ENCODE peak calls at places on chromosome 4, in six cellular contexts. D is renal cortical epithelial cell, K is PC-9, V is NCI-H1694 treated with DMSO at 0.1 percent for 48 hours, M is hepatocyte, A is Peyer's patch. C is an unnamed sample.

GRCh38 chr4:16908377-16909021 is 10.1 kb upstream of the LDB2 start:
- DNase-seq in D (no peak), K (no peak), V (no peak), M (no peak), A (no peak), C (no peak)

GRCh38 chr4:74038161-74039064 is at the start of gene CXCL3:
- DNase-seq in D (peak), K (peak), V (peak), M (peak), A (peak), C (no peak)

GRCh38 chr4:2938906-2939305 is 24.3 kb downstream of the NOP14 start:
- DNase-seq in D (no peak), K (no peak), V (no peak), M (no peak), A (peak), C (no peak)

GRCh38 chr4:5998333-5998936 is 19.8 kb downstream of the C4orf50 start:
- DNase-seq in D (peak), K (peak), V (peak), M (peak), A (peak), C (no peak)

GRCh38 chr4:71288875-71289274 is 49.9 kb upstream of the SLC4A4 start:
- DNase-seq in D (no peak), K (no peak), V (no peak), M (peak), A (no peak), C (no peak)

GRCh38 chr4:3399277-3400194 is 42.2 kb upstream of the HGFAC start:
- DNase-seq in D (no peak), K (no peak), V (no peak), M (no peak), A (no peak), C (no peak)

GRCh38 chr4:1779588-1780382 is 13.3 kb upstream of the FGFR3 start:
- DNase-seq in D (no peak), K (peak), V (no peak), M (no peak), A (no peak), C (no peak)

GRCh38 chr4:182307746-182308145 is 64.5 kb downstream of the TENM3 start:
- DNase-seq in D (peak), K (no peak), V (no peak), M (peak), A (no peak), C (no peak)

GRCh38 chr4:11904117-11904535 is 475.4 kb upstream of the HS3ST1 start:
- DNase-seq in D (no peak), K (no peak), V (no peak), M (no peak), A (no peak), C (no peak)